ENCODE peak calls at places on chromosomes 2 and 18, in seven cellular contexts. I is HepG2, W is endothelial cell of umbilical vein, A is GM23338, F is fibroblast of lung, X is MM.1S, R is neural progenitor cell. Z is an unnamed sample. For H4K20me1, the result is how much of the 10 kb centered on the place peaks cover.

GRCh38 chr18:48055351-48055750 is 124.9 kb upstream of the SMAD2 start:
- DNase-seq in I (no peak), W (no peak), A (no peak), F (no peak), X (no peak), R (no peak), Z (no peak)

GRCh38 chr2:108619916-108620620 is 85.8 kb downstream of the LIMS1 start:
- DNase-seq in I (no peak), W (no peak), A (no peak), F (no peak), X (no peak), R (no peak), Z (no peak)

GRCh38 chr2:134320930-134321329 is 67.1 kb downstream of the MGAT5 start:
- DNase-seq in I (no peak), W (no peak), A (no peak), F (no peak), X (no peak), R (no peak), Z (no peak)

GRCh38 chr2:241109210-241110088 is 7.4 kb upstream of the MTERF4 start:
- DNase-seq in I (no peak), W (no peak), A (no peak), F (no peak), X (no peak), R (no peak), Z (no peak)

GRCh38 chr2:73494031-73494430 is 108.4 kb downstream of the ALMS1 start:
- DNase-seq in I (peak), W (no peak), A (peak), F (peak), X (no peak), R (no peak), Z (no peak)

GRCh38 chr18:75213610-75214009 is 3.0 kb downstream of the TSHZ1 start:
- DNase-seq in I (no peak), W (peak), A (no peak), F (peak), X (no peak), R (no peak), Z (no peak)

GRCh38 chr2:3168230-3168891 is 209.3 kb downstream of the EIPR1 start:
- DNase-seq in I (no peak), W (no peak), A (peak), F (peak), X (no peak), R (peak), Z (no peak)

GRCh38 chr18:63868546-63868945 is 19.0 kb upstream of the SERPINB2 start:
- DNase-seq in I (no peak), W (no peak), A (no peak), F (no peak), X (no peak), R (no peak), Z (no peak)

GRCh38 chr2:205885492-205886099 is 200.4 kb downstream of the INO80D start:
- DNase-seq in I (peak), W (peak), A (peak), F (peak), X (peak), R (peak), Z (peak)

GRCh38 chr2:102063948-102064678 is 72.4 kb downstream of the IL1R2 start:
- DNase-seq in I (peak), W (peak), A (peak), F (peak), X (no peak), R (peak), Z (peak)

GRCh38 chr2:32008811-32009478 is 1.9 kb downstream of the MEMO1 start:
- DNase-seq in I (peak), W (peak), A (peak), F (peak), X (peak), R (peak), Z (peak)

DNA sequence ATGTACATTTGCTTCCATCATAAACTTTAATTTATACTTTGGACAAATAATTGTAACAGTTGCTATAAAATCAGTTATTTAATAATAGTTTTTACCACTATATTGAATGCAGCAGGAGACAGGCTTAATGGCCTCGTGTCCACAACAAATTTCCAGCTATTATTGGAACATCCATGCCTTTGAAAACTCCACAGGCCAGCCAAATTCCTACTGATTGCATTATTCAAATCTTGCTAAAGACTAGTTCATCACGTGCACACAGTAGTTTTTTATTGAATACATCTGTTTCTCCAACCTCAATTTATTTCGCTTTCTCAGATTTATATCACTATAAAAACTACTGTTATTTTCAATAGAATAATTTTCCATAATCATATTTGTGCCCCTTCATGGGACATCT is 18.4 kb upstream of the PTPRM start:
- DNase-seq in I (no peak), W (no peak), A (no peak), F (no peak), X (no peak), R (no peak), Z (no peak)
- H4K20me1 ChIP-seq in I (under half), W (under half), A (under half), F (under half), X (under half), R (under half), Z (under half)

GRCh38 chr2:217868911-217869334 is 133.9 kb downstream of the TNS1 start:
- DNase-seq in I (no peak), W (peak), A (no peak), F (peak), X (no peak), R (no peak), Z (peak)
- H4K20me1 ChIP-seq in I (under half), W (under half), A (under half), F (under half), X (under half), R (under half), Z (under half)

GRCh38 chr18:79747156-79747845 is 50.4 kb upstream of the KCNG2 start:
- DNase-seq in I (no peak), W (no peak), A (no peak), F (no peak), X (no peak), R (no peak), Z (no peak)
- H4K20me1 ChIP-seq in I (under half), W (under half), A (under half), F (under half), X (under half), R (under half), Z (under half)

DNA sequence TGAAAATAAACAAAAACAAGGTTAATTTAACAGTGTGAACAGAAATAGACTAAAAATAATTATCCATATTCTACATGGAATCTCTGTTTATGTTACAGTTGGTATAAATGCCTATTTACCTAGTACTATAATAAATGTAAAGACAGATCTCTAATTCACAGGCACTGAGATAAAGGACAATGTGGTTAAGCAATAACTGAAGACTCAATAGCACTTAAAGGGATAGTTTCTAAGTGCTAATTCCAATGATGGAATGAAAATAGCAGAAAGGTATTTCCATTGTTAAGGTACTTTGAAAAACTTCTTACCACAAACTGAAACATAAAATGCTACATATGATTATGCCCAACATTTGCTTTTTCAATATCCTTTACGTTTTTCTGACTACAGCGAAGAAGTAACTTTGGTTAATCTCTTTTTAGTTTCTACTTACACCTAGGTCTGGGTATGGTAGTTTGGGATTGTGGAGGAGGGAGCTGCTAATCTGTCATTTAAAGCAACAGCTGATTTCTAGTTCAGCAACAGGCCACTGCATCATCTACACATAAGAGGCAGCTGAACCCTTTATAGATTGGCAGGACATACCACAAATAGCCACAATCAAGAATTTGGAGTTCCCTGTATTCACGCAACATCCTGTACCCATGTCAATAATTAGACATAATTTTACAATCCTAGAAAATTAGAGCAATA is 27.2 kb downstream of the MAP4K3 start:
- DNase-seq in I (no peak), W (no peak), A (no peak), F (peak), X (no peak), R (no peak), Z (no peak)
- H4K20me1 ChIP-seq in I (half or more), W (under half), A (under half), F (under half), X (under half), R (half or more), Z (half or more)

GRCh38 chr2:173926875-173927274 is 38.3 kb downstream of the SP3 start:
- DNase-seq in I (no peak), W (no peak), A (no peak), F (no peak), X (no peak), R (no peak), Z (no peak)
- H4K20me1 ChIP-seq in I (under half), W (under half), A (under half), F (under half), X (under half), R (half or more), Z (half or more)

DNA sequence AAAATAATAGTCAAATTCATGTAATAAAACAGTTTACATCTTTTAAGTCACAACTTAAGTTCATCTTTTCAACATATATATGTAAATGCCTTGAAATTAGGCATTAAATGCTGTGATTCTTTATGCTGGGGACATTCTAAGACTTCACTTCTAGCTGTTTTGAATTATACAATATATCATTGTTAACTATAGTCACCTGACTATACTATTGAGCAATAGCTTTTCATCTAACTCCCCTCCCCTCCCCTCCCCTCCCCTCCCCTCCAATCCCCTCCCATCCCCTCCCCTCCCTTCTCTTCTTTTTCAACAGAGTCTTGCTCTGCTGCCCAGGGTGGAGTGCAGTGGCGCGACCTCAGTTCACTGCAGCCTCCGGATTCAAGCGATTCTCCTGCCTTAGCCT is 16.2 kb downstream of the GALNT1 start:
- DNase-seq in I (no peak), W (no peak), A (no peak), F (no peak), X (no peak), R (no peak), Z (no peak)
- H4K20me1 ChIP-seq in I (under half), W (under half), A (under half), F (under half), X (under half), R (under half), Z (under half)

DNA sequence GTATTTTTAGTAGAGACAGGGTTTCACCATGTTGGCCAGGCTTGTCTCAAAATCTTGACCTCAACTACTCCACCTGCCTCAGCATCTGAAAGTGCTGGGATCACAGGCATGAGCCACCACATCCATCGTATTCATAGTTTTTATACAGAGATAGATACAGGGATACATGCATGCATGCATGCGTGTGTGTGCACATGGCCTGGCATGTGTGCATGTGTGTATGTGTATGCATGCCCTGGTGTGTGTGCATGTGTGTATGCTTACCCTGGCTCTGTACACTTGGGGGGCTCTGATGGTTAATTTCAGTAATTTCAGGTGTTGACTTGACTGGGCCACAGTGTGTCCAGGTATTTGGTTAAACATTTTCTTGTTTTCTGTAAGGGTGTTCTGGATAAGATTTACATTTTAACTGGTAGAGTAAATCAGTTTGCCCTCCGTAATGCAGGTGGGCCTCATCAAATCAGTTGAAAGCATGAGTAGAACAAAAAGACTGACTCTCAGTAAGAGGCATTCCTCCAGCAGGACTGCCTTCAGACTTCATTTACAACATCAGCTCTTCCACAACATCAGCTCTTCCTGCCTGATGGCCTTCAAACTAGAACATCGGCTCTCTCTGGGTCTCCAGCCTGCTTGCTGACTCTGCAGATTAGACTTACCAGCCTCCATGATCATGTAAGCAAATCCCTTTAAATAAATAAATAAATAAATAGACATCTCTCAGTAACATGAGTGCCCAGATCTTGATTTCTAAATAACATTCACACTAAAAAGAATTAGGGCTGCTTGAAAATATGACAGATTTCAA is 30.8 kb downstream of the SESTD1 start:
- DNase-seq in I (peak), W (no peak), A (no peak), F (no peak), X (no peak), R (no peak), Z (no peak)
- H4K20me1 ChIP-seq in I (under half), W (under half), A (under half), F (under half), X (under half), R (under half), Z (under half)